ENCODE peak calls at places on chromosomes 3 and 15, in six cellular contexts. C is A549, Y is endothelial cell of umbilical vein, X is HepG2, V is K562, S is NB4. D is an unnamed sample.
A peak's percentile ranks its signal among the peaks of the same experiment; 100 is the strongest.

GRCh38 chr3:7388026-7388425 is 527.1 kb downstream of the GRM7 start:
- DNase-seq in Y (peak; percentile 50), S (no peak), C (no peak), X (no peak), V (no peak), D (no peak)

GRCh38 chr3:24640330-24640877 is 145.8 kb upstream of the THRB start:
- DNase-seq in C (peak; percentile 36), V (no peak), Y (peak; percentile 63), X (peak; percentile 15), S (peak; percentile 2), D (no peak)

GRCh38 chr3:9397331-9397910 is at the start of gene SETD5:
- DNase-seq in X (peak; percentile 89), V (peak; percentile 94), S (peak; percentile 96), Y (peak; percentile 96), C (peak; percentile 96), D (peak; percentile 67)

GRCh38 chr3:65667963-65668362 is 370.8 kb downstream of the MAGI1 start:
- DNase-seq in S (no peak), C (no peak), Y (no peak), V (no peak), X (no peak), D (no peak)

GRCh38 chr15:82051664-82052063 is 5.8 kb upstream of the MEX3B start:
- DNase-seq in Y (peak; percentile 64), S (no peak), V (no peak), C (peak; percentile 18), X (no peak), D (no peak)

GRCh38 chr3:117322866-117323265 is 613.3 kb downstream of the TUSC7 start:
- DNase-seq in X (no peak), V (no peak), Y (peak; percentile 25), C (peak; percentile 13), S (peak; percentile 17), D (no peak)

GRCh38 chr15:66749841-66750575 is 48.0 kb downstream of the SMAD6 start:
- DNase-seq in S (peak; percentile 21), C (peak; percentile 58), Y (no peak), X (peak; percentile 57), V (no peak), D (no peak)

GRCh38 chr3:192883512-192883911 is 34.1 kb downstream of the MB21D2 start:
- DNase-seq in C (no peak), Y (no peak), V (no peak), X (peak; percentile 74), S (no peak), D (no peak)

GRCh38 chr3:186092360-186093070 is 16.4 kb downstream of the ETV5 start:
- DNase-seq in V (no peak), X (no peak), S (no peak), Y (no peak), C (no peak), D (no peak)

GRCh38 chr3:128505771-128506170 is 12.8 kb upstream of the GATA2 start:
- DNase-seq in X (no peak), Y (no peak), S (peak; percentile 60), V (no peak), C (peak; percentile 31), D (no peak)

GRCh38 chr3:116971531-116971930 is 262.0 kb downstream of the TUSC7 start:
- DNase-seq in V (no peak), C (no peak), Y (no peak), S (no peak), X (no peak), D (no peak)

GRCh38 chr3:171862993-171863521 is 19.9 kb downstream of the TMEM212 start:
- DNase-seq in S (no peak), V (no peak), Y (peak; percentile 98), C (no peak), X (peak; percentile 58), D (no peak)

GRCh38 chr15:25056484-25057429 is 102.0 kb downstream of the SNRPN start:
- DNase-seq in C (peak; percentile 10), X (no peak), S (peak; percentile 2), Y (no peak), V (peak; percentile 54), D (no peak)

GRCh38 chr3:53255775-53256703 is at the start of gene TKT:
- DNase-seq in Y (peak; percentile 84), V (peak; percentile 97), C (peak; percentile 82), S (peak; percentile 92), X (peak; percentile 63), D (peak; percentile 26)

GRCh38 chr3:188262913-188263683 is 109.1 kb downstream of the LPP start:
- DNase-seq in X (peak; percentile 27), Y (peak; percentile 97), C (peak; percentile 89), V (no peak), S (no peak), D (no peak)

GRCh38 chr15:31111091-31111647 is 9.6 kb upstream of the TRPM1 start:
- DNase-seq in S (no peak), X (no peak), C (no peak), Y (no peak), V (no peak), D (no peak)

GRCh38 chr3:12708584-12709192 is 44.8 kb upstream of the RAF1 start:
- DNase-seq in C (no peak), S (no peak), V (no peak), Y (no peak), X (no peak), D (no peak)

GRCh38 chr3:16350041-16350952 is 85.3 kb downstream of the OXNAD1 start:
- DNase-seq in X (no peak), C (peak; percentile 9), V (no peak), S (peak; percentile 25), Y (no peak), D (no peak)

GRCh38 chr3:160616721-160617120 is 51.4 kb upstream of the KPNA4 start:
- DNase-seq in V (no peak), C (no peak), Y (peak; percentile 5), S (no peak), X (no peak), D (no peak)

GRCh38 chr3:177041021-177041729 is 156.1 kb downstream of the TBL1XR1 start:
- DNase-seq in S (no peak), V (no peak), X (no peak), C (no peak), Y (peak; percentile 43), D (no peak)

GRCh38 chr3:32842531-32842931 is 24.7 kb downstream of the TRIM71 start:
- DNase-seq in X (no peak), C (no peak), Y (no peak), V (no peak), S (no peak), D (peak; percentile 17)

GRCh38 chr15:84915011-84915958 is 30.8 kb downstream of the SLC28A1 start:
- DNase-seq in S (peak; percentile 64), Y (peak; percentile 38), X (peak; percentile 84), V (peak; percentile 74), C (peak; percentile 93), D (peak; percentile 79)

GRCh38 chr3:177356113-177356512 is 158.8 kb upstream of the TBL1XR1 start:
- DNase-seq in X (no peak), V (no peak), S (no peak), C (no peak), Y (no peak), D (no peak)

GRCh38 chr15:92268900-92269299 is 124.8 kb upstream of the ST8SIA2 start:
- DNase-seq in X (no peak), Y (no peak), C (no peak), V (no peak), S (no peak), D (no peak)

GRCh38 chr3:171622126-171622525 is 161.9 kb upstream of the TNIK start:
- DNase-seq in C (no peak), S (no peak), Y (no peak), V (no peak), X (no peak), D (no peak)

GRCh38 chr3:71510485-71510884 is 73.0 kb downstream of the FOXP1 start:
- DNase-seq in X (peak; percentile 4), V (no peak), Y (peak; percentile 71), C (peak; percentile 46), S (no peak), D (no peak)

DNA sequence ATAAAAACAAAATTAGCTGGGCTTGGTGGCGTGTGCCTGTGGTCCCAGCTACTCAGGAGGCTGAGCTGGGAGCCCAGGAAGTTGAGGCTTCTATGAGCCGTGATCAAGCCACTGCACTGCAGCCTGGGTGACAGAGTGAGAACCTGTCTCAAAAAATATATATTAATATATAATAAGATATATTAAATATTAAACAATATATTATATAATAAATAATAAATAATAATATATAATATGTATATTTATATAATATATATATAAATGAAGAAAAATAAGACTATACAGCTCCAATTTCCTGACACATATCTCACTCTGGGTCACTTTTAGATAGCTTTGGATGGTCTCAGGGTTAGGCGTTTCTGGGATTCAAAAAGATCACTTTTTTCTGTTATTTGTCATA is 74.2 kb upstream of the DPPA4 start:
- DNase-seq in V (no peak), X (no peak), C (no peak), S (no peak), Y (no peak), D (no peak)
- TF ChIP-seq MYC in V (no peak), X (no peak), C (no peak), S (no peak), Y (no peak), D (no peak)

GRCh38 chr3:64019879-64020278 is 3.4 kb downstream of the PSMD6 start:
- DNase-seq in Y (no peak), C (no peak), S (no peak), X (no peak), V (no peak), D (no peak)
- TF ChIP-seq MYC in Y (no peak), C (no peak), S (no peak), X (no peak), V (no peak), D (no peak)

DNA sequence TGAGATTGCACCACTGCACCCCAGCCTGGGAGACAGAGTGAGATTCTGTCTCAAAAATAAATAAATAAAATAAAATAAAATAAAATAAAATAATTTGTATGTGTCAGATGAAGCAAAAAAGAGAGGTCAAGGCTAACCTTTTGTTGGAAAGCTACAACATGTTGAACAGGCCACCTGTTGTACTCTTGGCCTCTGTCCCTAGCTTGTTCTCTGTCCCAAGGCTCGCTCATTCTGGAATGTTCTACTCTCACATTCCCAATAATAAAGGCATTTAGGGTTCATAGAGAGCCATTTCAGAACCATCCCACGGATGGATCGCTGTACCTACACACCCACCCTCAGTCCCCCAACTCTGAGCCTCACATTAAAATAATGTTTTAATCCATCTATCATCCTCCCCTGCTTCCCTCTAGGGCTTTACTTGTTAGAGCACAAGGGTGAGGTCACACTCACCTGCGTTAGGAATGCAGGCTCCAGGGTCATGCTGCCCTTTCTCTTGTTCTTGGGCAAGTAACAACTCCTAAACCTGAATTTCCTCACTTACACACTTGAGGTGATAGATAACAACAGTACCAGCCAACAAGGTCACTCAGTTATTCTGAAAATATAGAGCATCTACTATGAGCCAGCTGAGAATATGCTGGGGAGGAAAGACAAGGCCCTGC is 24.9 kb upstream of the KCTD6 start:
- DNase-seq in X (no peak), Y (no peak), C (no peak), V (no peak), S (no peak), D (no peak)
- TF ChIP-seq MYC in X (no peak), Y (no peak), C (no peak), V (no peak), S (no peak), D (no peak)

GRCh38 chr15:73951044-73951561 is 24.8 kb downstream of the LOXL1 start:
- DNase-seq in Y (peak; percentile 98), S (peak; percentile 90), C (peak; percentile 80), V (peak; percentile 81), X (peak; percentile 83), D (no peak)

GRCh38 chr15:73950479-73951043 is 24.3 kb downstream of the LOXL1 start:
- DNase-seq in C (no peak), X (no peak), Y (no peak), S (peak; percentile 22), V (no peak), D (no peak)

GRCh38 chr15:73948982-73949381 is 22.7 kb downstream of the LOXL1 start:
- DNase-seq in X (no peak), C (no peak), S (no peak), Y (no peak), V (no peak), D (no peak)

GRCh38 chr15:73948396-73948795 is 22.1 kb downstream of the LOXL1 start:
- DNase-seq in Y (no peak), V (no peak), X (no peak), S (no peak), C (no peak), D (no peak)

GRCh38 chr15:73949496-73949895 is 23.2 kb downstream of the LOXL1 start:
- DNase-seq in X (no peak), C (no peak), V (no peak), S (no peak), Y (no peak), D (no peak)
- TF ChIP-seq MYC in X (no peak), C (no peak), V (no peak), S (no peak), Y (no peak), D (no peak)